ENCODE peak calls at places on chromosomes 4 and X, in seven cellular contexts. One of them, this sample, is unnamed.

GRCh38 chrX:68665502-68665901 is 18.0 kb downstream of the STARD8 start:
- DNase-seq in EH: no peak
- DNase-seq in coronary artery: no peak
- DNase-seq in activated T-helper 9 cell treated with anti-CD3 and anti-CD28 coated beads, Interleukin-2, amount 50 U/mL, for 16 hours: no peak
- DNase-seq in M059J: no peak
- DNase-seq in heart left ventricle: peak
- DNase-seq in activated CD4-positive, alpha-beta T cell treated with anti-CD3 and anti-CD28 coated beads, Interleukin-2, amount 10 ng/mL, durations not matched to agents 7 days and 5 days: no peak
- DNase-seq in this sample: no peak

GRCh38 chr4:150948069-150948468 is 67.0 kb downstream of the LRBA start:
- DNase-seq in M059J: no peak
- DNase-seq in heart left ventricle: no peak
- DNase-seq in activated T-helper 9 cell treated with anti-CD3 and anti-CD28 coated beads, Interleukin-2, amount 50 U/mL, for 16 hours: no peak
- DNase-seq in EH: no peak
- DNase-seq in coronary artery: no peak
- DNase-seq in activated CD4-positive, alpha-beta T cell treated with anti-CD3 and anti-CD28 coated beads, Interleukin-2, amount 10 ng/mL, durations not matched to agents 7 days and 5 days: no peak
- DNase-seq in this sample: no peak

GRCh38 chrX:120428309-120428708 is 40.8 kb downstream of the LAMP2 start:
- DNase-seq in activated T-helper 9 cell treated with anti-CD3 and anti-CD28 coated beads, Interleukin-2, amount 50 U/mL, for 16 hours: no peak
- DNase-seq in EH: peak
- DNase-seq in activated CD4-positive, alpha-beta T cell treated with anti-CD3 and anti-CD28 coated beads, Interleukin-2, amount 10 ng/mL, durations not matched to agents 7 days and 5 days: no peak
- DNase-seq in heart left ventricle: no peak
- DNase-seq in M059J: peak
- DNase-seq in coronary artery: no peak
- DNase-seq in this sample: no peak

GRCh38 chrX:155767101-155767878 is 113.9 kb upstream of the VAMP7 start:
- DNase-seq in coronary artery: peak
- DNase-seq in heart left ventricle: peak
- DNase-seq in activated CD4-positive, alpha-beta T cell treated with anti-CD3 and anti-CD28 coated beads, Interleukin-2, amount 10 ng/mL, durations not matched to agents 7 days and 5 days: peak
- DNase-seq in activated T-helper 9 cell treated with anti-CD3 and anti-CD28 coated beads, Interleukin-2, amount 50 U/mL, for 16 hours: peak
- DNase-seq in EH: peak
- DNase-seq in M059J: peak
- DNase-seq in this sample: no peak

GRCh38 chr4:14308229-14308651 is 680.7 kb upstream of the BOD1L1 start:
- DNase-seq in M059J: no peak
- DNase-seq in activated CD4-positive, alpha-beta T cell treated with anti-CD3 and anti-CD28 coated beads, Interleukin-2, amount 10 ng/mL, durations not matched to agents 7 days and 5 days: no peak
- DNase-seq in coronary artery: no peak
- DNase-seq in heart left ventricle: peak
- DNase-seq in activated T-helper 9 cell treated with anti-CD3 and anti-CD28 coated beads, Interleukin-2, amount 50 U/mL, for 16 hours: no peak
- DNase-seq in EH: no peak
- DNase-seq in this sample: no peak

GRCh38 chr4:132557660-132558059 is 591.4 kb upstream of the PCDH10 start:
- DNase-seq in activated T-helper 9 cell treated with anti-CD3 and anti-CD28 coated beads, Interleukin-2, amount 50 U/mL, for 16 hours: no peak
- DNase-seq in heart left ventricle: no peak
- DNase-seq in M059J: no peak
- DNase-seq in activated CD4-positive, alpha-beta T cell treated with anti-CD3 and anti-CD28 coated beads, Interleukin-2, amount 10 ng/mL, durations not matched to agents 7 days and 5 days: no peak
- DNase-seq in EH: no peak
- DNase-seq in coronary artery: no peak
- DNase-seq in this sample: peak

GRCh38 chrX:120446503-120446902 is 22.6 kb downstream of the LAMP2 start:
- DNase-seq in EH: peak
- DNase-seq in M059J: peak
- DNase-seq in heart left ventricle: no peak
- DNase-seq in activated T-helper 9 cell treated with anti-CD3 and anti-CD28 coated beads, Interleukin-2, amount 50 U/mL, for 16 hours: no peak
- DNase-seq in activated CD4-positive, alpha-beta T cell treated with anti-CD3 and anti-CD28 coated beads, Interleukin-2, amount 10 ng/mL, durations not matched to agents 7 days and 5 days: no peak
- DNase-seq in coronary artery: no peak
- DNase-seq in this sample: no peak

GRCh38 chr4:175637762-175638161 is 174.3 kb downstream of the GPM6A start:
- DNase-seq in M059J: no peak
- DNase-seq in heart left ventricle: no peak
- DNase-seq in activated T-helper 9 cell treated with anti-CD3 and anti-CD28 coated beads, Interleukin-2, amount 50 U/mL, for 16 hours: no peak
- DNase-seq in EH: no peak
- DNase-seq in activated CD4-positive, alpha-beta T cell treated with anti-CD3 and anti-CD28 coated beads, Interleukin-2, amount 10 ng/mL, durations not matched to agents 7 days and 5 days: no peak
- DNase-seq in coronary artery: no peak
- DNase-seq in this sample: no peak